ENCODE peak calls at places on chromosomes 6 and 20, in ten cellular contexts. T is stomach; W is effector memory CD4-positive, alpha-beta T cell; Y is ovary; Z is endodermal cell; F is right lobe of liver; L is K562; Q is left ventricle myocardium inferior; U is vagina; S is heart right ventricle. B is an unnamed sample. For H3K36me3, the result is how much of the 10 kb centered on the place peaks cover.

GRCh38 chr20:2873747-2874041 is 413 bp downstream of the PTPRA start:
- DNase-seq in Z (peak), Q (peak), F (no peak), W (peak), Y (no peak), S (peak), T (peak), L (no peak), U (no peak), B (peak)

GRCh38 chr20:9021699-9022098 is 47.2 kb upstream of the PLCB4 start:
- DNase-seq in Q (no peak), S (no peak), L (no peak), Y (no peak), T (no peak), U (no peak), W (no peak), F (no peak), Z (peak), B (no peak)

GRCh38 chr20:57964011-57964862 is 254.4 kb upstream of the PMEPA1 start:
- DNase-seq in W (no peak), Z (no peak), U (no peak), Q (peak), Y (no peak), S (peak), T (no peak), L (no peak), F (no peak), B (no peak)

GRCh38 chr6:111260570-111261298 is 173.4 kb downstream of the SLC16A10 start:
- DNase-seq in T (no peak), L (peak), S (no peak), F (no peak), Q (no peak), Z (no peak), W (no peak), Y (no peak), U (no peak), B (no peak)

GRCh38 chr6:148915889-148916288 is 169.1 kb downstream of the UST start:
- DNase-seq in W (no peak), F (no peak), T (no peak), Q (no peak), Z (no peak), U (no peak), Y (no peak), L (no peak), S (no peak), B (no peak)

GRCh38 chr20:46468508-46468907 is 44.9 kb downstream of the ZNF334 start:
- DNase-seq in F (no peak), Y (no peak), U (no peak), L (no peak), W (no peak), Q (no peak), T (no peak), Z (no peak), S (no peak), B (no peak)

GRCh38 chr6:92132446-92132845 is 1286.9 kb downstream of the EPHA7 start:
- DNase-seq in W (no peak), S (no peak), T (no peak), L (no peak), Z (no peak), U (no peak), Y (no peak), F (no peak), Q (no peak), B (no peak)

GRCh38 chr20:3869839-3870634 is 19.1 kb upstream of the PANK2 start:
- DNase-seq in W (no peak), T (no peak), Z (peak), L (no peak), U (no peak), F (no peak), Y (no peak), S (no peak), Q (no peak), B (no peak)

GRCh38 chr20:3472105-3472504 is 1.3 kb downstream of the ATRN start:
- DNase-seq in S (no peak), W (no peak), U (no peak), Z (no peak), Y (no peak), T (no peak), F (no peak), Q (no peak), L (peak), B (no peak)

GRCh38 chr6:33168202-33168601 is 24.1 kb downstream of the COL11A2 start:
- DNase-seq in Q (no peak), S (no peak), U (no peak), T (no peak), L (no peak), W (no peak), Z (no peak), F (peak), Y (no peak), B (no peak)

GRCh38 chr6:80547827-80548226 is 441.4 kb downstream of the BCKDHB start:
- DNase-seq in F (no peak), Q (no peak), Y (no peak), T (no peak), W (no peak), L (no peak), U (no peak), S (no peak), Z (no peak), B (peak)

GRCh38 chr20:8646716-8647115 is 422.2 kb upstream of the PLCB4 start:
- DNase-seq in Y (no peak), T (no peak), F (no peak), U (no peak), Z (no peak), L (no peak), Q (no peak), S (no peak), W (no peak), B (peak)

GRCh38 chr6:147559016-147559415 is 50.5 kb downstream of the SAMD5 start:
- DNase-seq in Y (no peak), U (no peak), L (no peak), Z (no peak), Q (no peak), S (no peak), W (no peak), F (no peak), T (peak), B (peak)

GRCh38 chr20:4243071-4243470 is 227.7 kb upstream of the RNF24 start:
- DNase-seq in U (no peak), Y (no peak), S (no peak), F (no peak), L (no peak), T (no peak), Q (no peak), W (no peak), Z (peak), B (no peak)

GRCh38 chr6:21091411-21091810 is 502.1 kb upstream of the SOX4 start:
- DNase-seq in Y (no peak), S (no peak), L (no peak), T (no peak), W (no peak), Z (no peak), F (no peak), Q (no peak), U (no peak), B (no peak)

DNA sequence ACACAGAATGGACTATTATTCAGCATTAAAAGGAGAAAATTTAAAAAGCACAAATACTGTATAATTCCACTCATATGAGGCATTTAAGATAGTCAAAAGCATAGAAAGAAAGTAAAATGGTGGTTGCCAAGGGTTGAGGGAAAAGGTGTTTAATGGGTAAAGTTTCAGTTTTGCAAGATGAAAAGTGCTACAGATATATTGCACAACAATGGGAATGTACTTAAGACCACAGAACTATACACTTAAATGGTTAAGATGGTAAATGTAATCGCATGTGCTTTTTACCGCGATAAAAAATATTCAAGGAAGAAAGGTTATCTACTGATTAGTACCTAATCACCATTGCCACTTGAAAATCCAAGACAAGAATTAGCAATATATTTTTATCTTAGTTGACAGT is 71.8 kb upstream of the NOX3 start:
- DNase-seq in L (no peak), Q (no peak), F (no peak), S (no peak), Y (no peak), U (no peak), T (no peak), Z (no peak), W (no peak), B (no peak)
- H3K36me3 ChIP-seq in L (under half), Q (under half), F (under half), S (under half), Y (under half), U (under half), T (under half), Z (under half), W (under half), B (under half)

DNA sequence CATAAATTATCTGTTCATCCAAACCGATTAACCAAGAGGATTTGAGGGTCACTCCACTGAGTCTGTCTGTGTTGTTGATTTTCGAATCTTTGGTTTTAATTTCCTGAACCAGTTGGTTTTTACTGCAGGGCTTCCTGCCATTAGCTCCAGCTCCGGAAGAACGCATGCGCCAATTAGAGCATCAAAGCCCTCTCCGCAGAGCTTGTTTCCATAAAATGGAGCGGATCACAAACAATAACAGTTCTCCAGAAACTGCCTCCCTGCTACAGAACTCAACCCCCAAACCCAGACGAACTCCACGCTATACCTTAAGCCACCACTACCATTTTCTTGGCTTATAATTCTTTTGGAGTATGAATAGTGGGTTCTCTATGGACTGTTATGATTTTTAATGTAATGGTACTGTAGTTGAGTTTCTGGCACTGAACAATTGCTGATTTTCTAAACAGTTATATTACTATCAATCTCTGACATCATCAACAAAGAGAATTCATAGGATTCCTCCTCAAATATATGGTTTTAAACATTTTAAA is 13.8 kb downstream of the TFAP2A start:
- DNase-seq in Y (no peak), F (no peak), Q (no peak), S (no peak), T (no peak), U (no peak), Z (no peak), L (no peak), W (no peak), B (no peak)
- H3K27ac ChIP-seq in Y (no peak), F (no peak), Q (no peak), S (no peak), T (no peak), U (no peak), Z (no peak), L (peak), W (no peak), B (no peak)

DNA sequence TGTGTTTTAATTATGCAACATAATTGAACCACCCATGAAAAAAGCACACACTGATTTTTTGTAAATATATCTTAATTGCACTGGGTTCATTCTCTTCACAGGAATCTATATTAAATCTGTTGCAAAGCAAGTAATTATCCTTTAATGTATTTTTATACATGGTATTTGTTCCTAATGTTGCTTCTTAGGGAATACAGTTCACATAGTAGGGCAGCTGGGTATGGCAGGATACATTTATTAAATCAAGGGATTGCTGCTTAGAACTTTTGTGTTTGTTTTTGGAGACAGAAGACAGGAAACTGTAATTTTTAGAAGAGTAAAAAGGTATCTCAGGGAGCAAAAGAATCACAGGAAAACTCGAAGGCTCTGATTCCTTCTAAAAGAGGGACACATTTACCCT is 980 bp upstream of the SMIM13 start:
- DNase-seq in U (no peak), W (no peak), Q (no peak), Z (no peak), S (no peak), Y (no peak), T (no peak), L (no peak), F (no peak), B (no peak)
- H3K36me3 ChIP-seq in U (under half), W (under half), Q (under half), Z (under half), S (under half), Y (under half), T (under half), L (under half), F (under half), B (under half)

GRCh38 chr20:62048346-62048761 is 17.3 kb downstream of the TAF4 start:
- DNase-seq in S (no peak), W (no peak), Y (no peak), F (no peak), Q (no peak), Z (no peak), L (no peak), U (no peak), T (no peak), B (no peak)

GRCh38 chr20:62048821-62049291 is 16.8 kb downstream of the TAF4 start:
- DNase-seq in Y (no peak), W (no peak), T (no peak), Z (no peak), F (no peak), Q (no peak), L (no peak), S (no peak), U (no peak), B (no peak)

GRCh38 chr20:62049342-62050165 is 16.1 kb downstream of the TAF4 start:
- DNase-seq in L (no peak), Q (no peak), Y (no peak), S (no peak), U (no peak), W (no peak), T (no peak), F (no peak), Z (no peak), B (no peak)

GRCh38 chr20:62046431-62046830 is 19.2 kb downstream of the TAF4 start:
- DNase-seq in Q (no peak), F (peak), L (no peak), S (no peak), U (no peak), T (no peak), Y (no peak), Z (no peak), W (no peak), B (no peak)

GRCh38 chr20:62047666-62048345 is 17.9 kb downstream of the TAF4 start:
- DNase-seq in Q (no peak), W (no peak), Z (no peak), F (peak), S (no peak), Y (no peak), L (no peak), T (no peak), U (no peak), B (no peak)
- H3K27ac ChIP-seq in Q (no peak), W (no peak), Z (no peak), F (no peak), S (no peak), Y (no peak), L (no peak), T (no peak), U (no peak), B (no peak)

GRCh38 chr6:170368544-170368943 is 62.0 kb downstream of the FAM120B start:
- DNase-seq in F (no peak), W (no peak), Q (no peak), T (no peak), U (no peak), Z (no peak), S (no peak), Y (no peak), L (no peak), B (peak)
- H3K36me3 ChIP-seq in F (under half), W (under half), Q (half or more), T (half or more), U (under half), Z (under half), S (under half), Y (under half), L (under half), B (under half)

GRCh38 chr6:81890846-81891245 is 138.4 kb upstream of the TENT5A start:
- DNase-seq in U (no peak), W (no peak), Q (no peak), T (no peak), L (no peak), Y (no peak), S (no peak), F (no peak), Z (no peak), B (peak)
- H3K27ac ChIP-seq in U (no peak), W (no peak), Q (no peak), T (no peak), L (no peak), Y (no peak), S (no peak), F (no peak), Z (no peak), B (peak)

GRCh38 chr20:43680976-43681375 is 14.1 kb downstream of the MYBL2 start:
- DNase-seq in T (no peak), L (no peak), Q (no peak), Z (no peak), S (no peak), U (no peak), W (no peak), F (no peak), Y (no peak), B (no peak)
- H3K36me3 ChIP-seq in T (under half), L (half or more), Q (under half), Z (under half), S (under half), U (under half), W (under half), F (under half), Y (under half), B (under half)